ENCODE peak calls at places on chromosome 10, in six cellular contexts. A, X, V, I, S and L are unnamed samples.

GRCh38 chr10:19719320-19719719 is 96.9 kb upstream of the PLXDC2 start:
- DNase-seq in V (no peak), S (no peak), A (no peak), I (no peak), X (no peak), L (peak)

GRCh38 chr10:125135771-125136035 is 24.7 kb downstream of the CTBP2 start:
- DNase-seq in X (no peak), V (no peak), S (no peak), I (no peak), A (no peak), L (no peak)

GRCh38 chr10:34088208-34088794 is 726.8 kb downstream of the PARD3 start:
- DNase-seq in S (no peak), X (no peak), V (no peak), A (no peak), I (peak), L (no peak)

GRCh38 chr10:63683686-63684085 is 162.5 kb downstream of the REEP3 start:
- DNase-seq in X (no peak), V (no peak), S (no peak), I (no peak), A (no peak), L (no peak)

GRCh38 chr10:8180348-8180747 is 125.9 kb downstream of the GATA3 start:
- DNase-seq in A (no peak), V (no peak), X (no peak), S (no peak), I (no peak), L (no peak)

GRCh38 chr10:100516847-100517246 is 2.8 kb downstream of the SEC31B start:
- DNase-seq in S (no peak), A (no peak), X (no peak), V (no peak), I (peak), L (no peak)

GRCh38 chr10:90937645-90938258 is 16.9 kb upstream of the ANKRD1 start:
- DNase-seq in X (no peak), I (no peak), V (no peak), S (no peak), A (no peak), L (no peak)

GRCh38 chr10:99682752-99683151 is 23.4 kb downstream of the ENTPD7 start:
- DNase-seq in A (no peak), V (no peak), S (no peak), X (no peak), I (no peak), L (no peak)

GRCh38 chr10:129968937-129969527 is 5.0 kb upstream of the EBF3 start:
- DNase-seq in A (no peak), V (no peak), I (no peak), S (peak), X (no peak), L (no peak)

GRCh38 chr10:36666451-36666850 is 458.9 kb upstream of the ANKRD30A start:
- DNase-seq in A (no peak), V (no peak), I (no peak), S (no peak), X (no peak), L (no peak)

GRCh38 chr10:14554843-14555205 is 219.9 kb downstream of the FAM107B start:
- DNase-seq in I (no peak), S (no peak), X (no peak), A (no peak), V (no peak), L (no peak)

GRCh38 chr10:75477681-75478080 is 46.3 kb downstream of the LRMDA start:
- DNase-seq in V (no peak), A (no peak), X (no peak), I (no peak), S (no peak), L (no peak)

GRCh38 chr10:128047337-128047736 is 78.9 kb downstream of the MKI67 start:
- DNase-seq in A (peak), I (peak), X (peak), V (peak), S (peak), L (no peak)

GRCh38 chr10:122139627-122140151 is 131.4 kb upstream of the BTBD16 start:
- DNase-seq in S (peak), V (no peak), A (no peak), I (peak), X (no peak), L (no peak)

GRCh38 chr10:48762104-48763042 is 77.7 kb downstream of the WDFY4 start:
- DNase-seq in S (no peak), A (no peak), V (no peak), X (no peak), I (no peak), L (no peak)

GRCh38 chr10:131961777-131962450 is 19.8 kb downstream of the BNIP3 start:
- DNase-seq in X (peak), I (no peak), V (no peak), A (peak), S (no peak), L (no peak)

GRCh38 chr10:125214283-125214570 is 53.9 kb upstream of the CTBP2 start:
- DNase-seq in X (no peak), V (no peak), A (no peak), I (no peak), S (no peak), L (no peak)

GRCh38 chr10:14450041-14450491 is 119.3 kb upstream of the FRMD4A start:
- DNase-seq in A (no peak), V (no peak), S (peak), I (peak), X (no peak), L (no peak)

GRCh38 chr10:71234970-71235681 is 22.8 kb downstream of the UNC5B start:
- DNase-seq in S (peak), I (peak), A (peak), X (no peak), V (no peak), L (no peak)

GRCh38 chr10:119517235-119518141 is 25.0 kb downstream of the RGS10 start:
- DNase-seq in A (peak), X (peak), I (no peak), V (peak), S (no peak), L (no peak)

GRCh38 chr10:30697806-30698205 is 68.3 kb upstream of the LYZL2 start:
- DNase-seq in I (no peak), V (no peak), S (no peak), X (no peak), A (no peak), L (no peak)

DNA sequence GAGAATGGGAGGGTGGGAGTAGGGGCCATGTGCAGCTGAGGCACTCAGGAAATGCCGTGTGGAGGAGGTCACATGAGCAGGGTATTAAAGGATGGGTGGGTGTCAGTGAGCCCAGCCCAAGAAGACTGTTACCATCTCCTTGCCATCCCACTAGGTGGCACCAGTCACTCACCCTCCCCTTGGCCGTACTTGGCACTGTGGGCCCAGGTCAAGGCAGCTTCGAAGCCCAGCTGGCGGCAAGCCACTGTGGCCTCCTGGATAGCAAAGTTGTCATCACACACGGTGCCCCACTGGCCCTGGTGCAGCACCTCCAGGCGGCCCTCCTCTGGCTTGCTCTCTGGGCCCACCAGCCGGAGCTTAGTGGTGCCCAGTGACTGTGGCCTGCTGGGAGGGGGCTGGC is 5.4 kb downstream of the LOXL4 start:
- DNase-seq in V (peak), A (no peak), S (peak), I (peak), X (no peak), L (no peak)
- TF ChIP-seq CTCF in V (peak), A (peak), S (peak), I (peak), X (no peak), L (peak)

DNA sequence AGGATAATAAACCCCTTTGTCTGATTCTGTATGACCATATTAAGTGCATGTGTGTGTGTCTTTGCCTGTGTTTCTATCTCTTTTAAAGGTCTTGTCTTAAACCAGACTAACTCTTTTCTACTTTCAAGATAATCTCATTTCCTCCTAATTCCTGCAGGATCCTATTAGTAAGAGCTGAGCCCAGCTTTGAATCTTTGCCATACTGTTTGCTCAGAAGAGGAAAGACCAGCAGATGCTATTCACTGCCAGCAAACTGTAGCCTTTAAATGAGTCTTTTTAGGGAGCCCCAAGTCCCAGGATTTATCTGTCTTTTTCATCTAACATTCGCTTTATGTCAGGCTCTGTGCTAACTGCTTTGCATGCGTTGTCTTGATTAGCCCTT is 2.9 kb downstream of the GPR158 start:
- DNase-seq in S (no peak), A (no peak), X (no peak), I (no peak), V (no peak), L (no peak)
- H3K4me3 ChIP-seq in S (no peak), A (no peak), X (no peak), I (no peak), V (no peak), L (no peak)

DNA sequence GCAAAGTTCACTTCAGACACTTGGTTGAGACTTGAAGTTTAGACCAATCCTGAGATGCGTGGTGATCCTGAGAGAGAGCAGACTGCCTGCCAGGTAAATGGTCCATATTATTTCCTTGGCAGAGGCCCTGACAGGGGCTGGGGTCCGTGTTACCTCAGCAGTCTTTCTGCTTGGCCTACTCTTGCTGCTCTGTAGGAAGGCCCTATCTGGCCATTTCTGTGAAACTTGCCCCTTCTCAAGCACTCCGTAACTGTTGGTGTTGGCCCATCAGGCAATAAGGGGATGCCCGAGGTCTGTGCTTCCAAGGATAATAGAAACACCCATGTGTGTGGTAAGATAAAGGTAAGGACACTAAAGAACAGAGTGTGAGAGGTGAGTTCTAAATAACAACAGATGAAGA is 20.0 kb downstream of the LOXL4 start:
- DNase-seq in S (no peak), V (no peak), A (no peak), I (no peak), X (no peak), L (no peak)
- TF ChIP-seq CTCF in S (no peak), V (no peak), A (no peak), I (no peak), X (no peak), L (no peak)

GRCh38 chr10:85864173-85864549 is 502.4 kb downstream of the GRID1 start:
- DNase-seq in X (no peak), S (no peak), V (no peak), A (no peak), I (no peak), L (no peak)

GRCh38 chr10:85863301-85864172 is 503.1 kb downstream of the GRID1 start:
- DNase-seq in A (no peak), I (no peak), X (no peak), S (no peak), V (no peak), L (no peak)

GRCh38 chr10:85864866-85865526 is 501.6 kb downstream of the GRID1 start:
- DNase-seq in I (no peak), S (no peak), A (no peak), V (no peak), X (no peak), L (no peak)

GRCh38 chr10:85873063-85873462 is 493.5 kb downstream of the GRID1 start:
- DNase-seq in X (no peak), A (no peak), V (no peak), S (no peak), I (no peak), L (no peak)

DNA sequence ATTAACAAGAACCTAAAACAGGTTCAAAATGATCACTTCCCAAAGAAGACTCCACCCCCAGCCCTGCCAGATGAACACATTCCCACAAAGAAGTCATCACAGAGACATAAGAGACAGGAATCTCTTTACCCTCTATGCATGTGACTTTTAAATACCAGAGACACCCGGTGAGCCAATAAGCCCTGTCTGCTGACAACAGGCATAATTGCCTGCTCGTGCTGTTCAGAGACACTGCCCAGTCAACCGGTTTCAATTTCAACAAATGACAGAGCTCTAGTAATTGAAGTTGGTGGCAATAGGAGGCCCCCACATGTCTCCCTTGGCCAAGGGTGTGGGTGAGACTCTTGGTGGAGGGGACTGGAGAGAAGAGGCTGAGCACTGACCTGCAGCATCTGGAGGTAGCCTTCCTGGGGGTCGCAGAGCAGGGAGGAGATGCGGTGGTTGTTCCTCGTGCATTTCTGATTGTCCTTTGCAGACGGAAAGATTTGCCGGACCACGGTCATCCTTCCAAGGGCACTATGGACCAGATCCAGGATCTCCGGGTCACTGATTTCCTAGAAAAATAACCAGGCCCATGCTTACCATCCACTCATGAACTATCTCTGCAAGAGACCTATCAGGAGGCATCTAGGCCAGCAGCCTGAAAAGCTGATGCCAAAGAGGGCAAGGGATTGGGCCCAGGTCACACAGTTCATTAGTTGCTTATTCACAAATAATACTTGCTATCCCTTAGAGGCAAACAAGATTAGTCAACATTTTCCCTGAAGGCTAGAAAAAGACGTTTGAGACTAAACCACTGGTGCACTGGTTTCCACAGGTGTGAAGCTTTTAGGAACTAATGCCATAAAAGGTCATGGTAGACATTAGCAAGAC is 497.7 kb downstream of the GRID1 start:
- DNase-seq in I (no peak), V (no peak), A (no peak), X (no peak), S (no peak), L (no peak)
- H3K4me3 ChIP-seq in I (no peak), V (no peak), A (no peak), X (no peak), S (no peak), L (no peak)

GRCh38 chr10:101748496-101748895 is 27.4 kb downstream of the FGF8 start:
- DNase-seq in S (no peak), X (no peak), I (no peak), A (no peak), V (no peak), L (no peak)

GRCh38 chr10:101749511-101750016 is 26.4 kb downstream of the FGF8 start:
- DNase-seq in I (peak), V (no peak), A (no peak), S (no peak), X (no peak), L (no peak)

GRCh38 chr10:101745074-101745690 is 30.7 kb downstream of the FGF8 start:
- DNase-seq in I (no peak), V (no peak), S (no peak), A (no peak), X (no peak), L (no peak)

GRCh38 chr10:101752241-101752640 is 23.7 kb downstream of the FGF8 start:
- DNase-seq in X (no peak), V (no peak), I (no peak), S (no peak), A (no peak), L (no peak)

DNA sequence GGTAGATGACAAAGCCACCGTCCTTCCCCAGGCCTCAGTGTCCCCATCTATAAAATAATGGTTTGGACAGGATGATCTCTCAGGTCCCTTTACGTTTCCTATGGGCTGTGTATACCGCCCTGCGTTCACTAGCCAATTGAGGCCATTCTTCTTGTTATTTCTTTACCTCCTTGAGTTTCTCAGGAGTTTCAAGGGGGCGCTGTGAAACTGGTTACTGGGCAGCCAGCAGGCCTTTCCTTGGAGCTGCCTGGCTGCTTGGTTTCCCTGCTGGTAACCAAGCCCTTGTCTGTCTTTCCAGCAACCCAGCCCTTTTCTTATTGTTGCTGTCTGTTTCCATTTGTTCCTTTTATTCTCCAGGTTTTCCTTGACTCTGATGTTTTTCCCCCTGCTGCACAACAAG is 26.9 kb downstream of the FGF8 start:
- DNase-seq in I (no peak), S (no peak), V (no peak), X (no peak), A (no peak), L (no peak)
- TF ChIP-seq CTCF in I (no peak), S (no peak), V (no peak), X (no peak), A (no peak), L (no peak)

DNA sequence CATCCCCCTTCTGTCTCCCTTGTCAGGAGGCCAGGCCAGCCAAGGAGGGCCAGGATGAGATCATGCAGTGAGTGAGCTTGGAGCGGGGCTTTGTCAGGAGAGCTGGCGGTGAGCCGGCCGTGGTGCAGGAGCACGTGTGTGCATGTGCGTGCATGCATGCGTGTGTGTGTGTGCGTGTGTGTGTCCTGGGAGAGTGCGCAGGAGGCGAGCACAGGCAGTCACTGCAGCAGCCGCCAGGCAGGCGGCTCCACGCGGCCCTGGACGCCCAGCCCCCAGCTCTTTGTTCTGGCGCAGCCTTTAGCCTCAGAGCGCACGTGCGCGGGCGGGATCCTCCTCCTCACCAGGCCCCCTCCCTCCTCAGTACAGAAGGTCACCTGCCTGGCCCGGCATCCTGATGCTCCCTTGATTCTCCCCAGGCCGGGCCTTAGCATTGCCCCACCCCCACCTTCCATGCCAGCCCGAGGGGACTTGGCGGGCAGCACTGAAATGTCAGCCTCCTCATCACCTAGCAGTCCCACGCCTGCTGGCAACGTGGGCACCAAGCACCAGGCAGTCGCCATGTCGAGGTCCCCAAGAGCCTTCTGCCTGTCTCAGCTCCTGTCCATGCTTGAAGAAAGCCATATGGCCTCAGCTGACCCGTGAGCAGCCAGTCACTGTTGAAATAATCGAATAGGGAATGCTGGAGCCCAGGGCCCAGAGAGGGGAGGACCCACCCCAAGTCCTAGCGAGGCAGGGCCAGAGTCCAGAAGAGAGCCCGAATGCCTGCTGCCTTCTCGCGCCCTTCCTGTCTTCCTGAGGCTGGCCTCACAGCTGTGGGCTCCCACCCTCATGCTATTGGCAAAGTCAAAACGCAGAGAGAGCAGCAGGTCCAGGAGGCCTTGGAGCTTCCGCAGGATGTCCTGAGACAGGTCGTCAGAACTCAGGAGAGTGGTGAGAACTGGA is 125.9 kb upstream of the PPIF start:
- DNase-seq in S (peak), V (no peak), X (peak), A (no peak), I (peak), L (peak)
- H3K4me3 ChIP-seq in S (no peak), V (no peak), X (no peak), A (no peak), I (no peak), L (no peak)

DNA sequence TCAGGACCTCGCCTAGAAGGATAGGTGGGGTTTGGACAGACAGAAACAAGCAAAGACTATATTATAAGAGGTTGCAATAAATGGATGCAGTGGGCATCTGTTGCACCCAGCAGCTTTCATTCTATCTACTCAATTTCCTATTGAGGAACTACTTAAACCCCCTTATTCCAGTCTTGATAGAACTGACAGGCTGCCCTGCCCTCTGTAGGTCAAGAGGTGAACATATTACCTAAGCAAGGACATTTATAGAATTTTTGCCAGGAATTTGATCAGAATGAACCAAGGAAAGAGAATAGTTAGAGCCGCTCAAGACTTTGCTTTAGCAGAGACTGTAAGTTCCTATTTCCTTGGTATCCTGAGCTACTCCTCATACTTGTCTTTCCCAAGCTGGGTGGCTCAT is 9.5 kb downstream of the VTI1A start:
- DNase-seq in A (no peak), X (no peak), S (no peak), I (no peak), V (no peak), L (no peak)
- TF ChIP-seq CTCF in A (no peak), X (no peak), S (no peak), I (no peak), V (no peak), L (no peak)

GRCh38 chr10:28939352-28940157 is 262.2 kb downstream of the BAMBI start:
- DNase-seq in S (peak), I (peak), X (peak), A (peak), V (no peak), L (no peak)
- H3K4me3 ChIP-seq in S (no peak), I (no peak), X (no peak), A (no peak), V (no peak), L (no peak)

GRCh38 chr10:96129387-96130325 is at the start of gene ZNF518A:
- DNase-seq in S (peak), X (peak), A (peak), I (peak), V (peak), L (peak)
- TF ChIP-seq CTCF in S (no peak), X (no peak), A (no peak), I (no peak), V (no peak), L (no peak)